ENCODE peak calls at places on chromosomes 3 and 15, in nine cellular contexts. Z is EL; D is activated naive CD4-positive, alpha-beta T cell treated with Interleukin-2 at 50 U/mL for 16 hours; A is RCC 7860; V is A549; I is CMK; W is psoas muscle; S is left cardiac atrium; Y is glomerular endothelial cell. M is an unnamed sample.

GRCh38 chr15:78739206-78739605 is 72.1 kb downstream of the ADAMTS7 start:
- DNase-seq in Z (no peak), D (no peak), A (no peak), V (no peak), I (no peak), W (no peak), S (no peak), Y (no peak), M (no peak)

GRCh38 chr3:48514431-48515227 is 10.7 kb upstream of the SHISA5 start:
- DNase-seq in Z (no peak), D (no peak), A (no peak), V (no peak), I (no peak), W (no peak), S (no peak), Y (no peak), M (peak)

GRCh38 chr15:66505430-66505811 is 295 bp downstream of the ZWILCH start:
- DNase-seq in Z (no peak), D (no peak), A (no peak), V (no peak), I (no peak), W (no peak), S (no peak), Y (no peak), M (no peak)

GRCh38 chr3:197793246-197793645 is 2.2 kb downstream of the LRCH3 start:
- DNase-seq in Z (peak), D (no peak), A (peak), V (no peak), I (no peak), W (no peak), S (no peak), Y (no peak), M (no peak)

GRCh38 chr15:48966595-48967301 is 3.0 kb upstream of the SHC4 start:
- DNase-seq in Z (peak), D (no peak), A (peak), V (no peak), I (no peak), W (no peak), S (no peak), Y (no peak), M (no peak)

GRCh38 chr15:35181538-35181937 is 96.4 kb upstream of the NANOGP8 start:
- DNase-seq in Z (no peak), D (no peak), A (no peak), V (peak), I (no peak), W (no peak), S (no peak), Y (no peak), M (no peak)

GRCh38 chr3:127677541-127678314 is 5.0 kb downstream of the ABTB1 start:
- DNase-seq in Z (no peak), D (no peak), A (no peak), V (no peak), I (no peak), W (peak), S (peak), Y (no peak), M (no peak)

GRCh38 chr3:120567370-120568197 is 28.6 kb upstream of the NDUFB4 start:
- DNase-seq in Z (peak), D (no peak), A (peak), V (peak), I (no peak), W (no peak), S (no peak), Y (peak), M (no peak)

GRCh38 chr3:139586420-139587017 is 47.0 kb upstream of the RBP1 start:
- DNase-seq in Z (no peak), D (no peak), A (no peak), V (no peak), I (no peak), W (no peak), S (no peak), Y (no peak), M (no peak)

GRCh38 chr3:55801676-55802075 is 314.6 kb upstream of the WNT5A start:
- DNase-seq in Z (no peak), D (no peak), A (no peak), V (no peak), I (no peak), W (no peak), S (no peak), Y (no peak), M (no peak)

GRCh38 chr15:80396094-80396493 is 8.1 kb upstream of the ARNT2 start:
- DNase-seq in Z (no peak), D (no peak), A (no peak), V (no peak), I (no peak), W (no peak), S (no peak), Y (no peak), M (no peak)

GRCh38 chr3:124761935-124762334 is 31.7 kb downstream of the UMPS start:
- DNase-seq in Z (no peak), D (no peak), A (no peak), V (no peak), I (no peak), W (no peak), S (no peak), Y (no peak), M (no peak)

GRCh38 chr3:194395201-194395600 is 3.9 kb downstream of the GP5 start:
- DNase-seq in Z (no peak), D (no peak), A (no peak), V (no peak), I (no peak), W (no peak), S (no peak), Y (no peak), M (no peak)

M was measured in CD14-positive monocyte.